ENCODE peak calls at places on chromosomes 11 and 22, in ten cellular contexts. One of them, this sample, is unnamed.

GRCh38 chr22:47586946-47587345 is 824.5 kb downstream of the TBC1D22A start:
- DNase-seq in gastrocnemius medialis: no peak
- DNase-seq in WERI-Rb-1: no peak
- DNase-seq in transverse colon: no peak
- DNase-seq in heart right ventricle: no peak
- DNase-seq in neural progenitor cell: no peak
- DNase-seq in GM23338: no peak
- DNase-seq in brain microvascular endothelial cell: no peak
- DNase-seq in fibroblast of pulmonary artery: no peak
- DNase-seq in Peyer's patch: no peak
- DNase-seq in this sample: no peak

GRCh38 chr11:84714316-84714780 is 912.8 kb downstream of the DLG2 start:
- DNase-seq in gastrocnemius medialis: peak
- DNase-seq in WERI-Rb-1: peak
- DNase-seq in transverse colon: peak
- DNase-seq in heart right ventricle: peak
- DNase-seq in neural progenitor cell: peak
- DNase-seq in GM23338: peak
- DNase-seq in brain microvascular endothelial cell: peak
- DNase-seq in fibroblast of pulmonary artery: peak
- DNase-seq in Peyer's patch: peak
- DNase-seq in this sample: peak

GRCh38 chr11:12704049-12704448 is 29.8 kb downstream of the TEAD1 start:
- DNase-seq in gastrocnemius medialis: no peak
- DNase-seq in WERI-Rb-1: no peak
- DNase-seq in transverse colon: no peak
- DNase-seq in heart right ventricle: no peak
- DNase-seq in neural progenitor cell: no peak
- DNase-seq in GM23338: no peak
- DNase-seq in brain microvascular endothelial cell: peak
- DNase-seq in fibroblast of pulmonary artery: peak
- DNase-seq in Peyer's patch: no peak
- DNase-seq in this sample: peak

GRCh38 chr11:102546923-102547471 is 16.4 kb upstream of the MMP7 start:
- DNase-seq in gastrocnemius medialis: no peak
- DNase-seq in WERI-Rb-1: no peak
- DNase-seq in transverse colon: no peak
- DNase-seq in heart right ventricle: no peak
- DNase-seq in neural progenitor cell: no peak
- DNase-seq in GM23338: no peak
- DNase-seq in brain microvascular endothelial cell: no peak
- DNase-seq in fibroblast of pulmonary artery: no peak
- DNase-seq in Peyer's patch: peak
- DNase-seq in this sample: no peak

GRCh38 chr11:130485983-130486970 is 37.8 kb downstream of the ADAMTS15 start:
- DNase-seq in gastrocnemius medialis: no peak
- DNase-seq in WERI-Rb-1: no peak
- DNase-seq in transverse colon: no peak
- DNase-seq in heart right ventricle: no peak
- DNase-seq in neural progenitor cell: no peak
- DNase-seq in GM23338: no peak
- DNase-seq in brain microvascular endothelial cell: no peak
- DNase-seq in fibroblast of pulmonary artery: no peak
- DNase-seq in Peyer's patch: no peak
- DNase-seq in this sample: no peak

GRCh38 chr11:92322225-92322624 is 97.6 kb downstream of the FAT3 start:
- DNase-seq in gastrocnemius medialis: no peak
- DNase-seq in WERI-Rb-1: no peak
- DNase-seq in transverse colon: no peak
- DNase-seq in heart right ventricle: no peak
- DNase-seq in neural progenitor cell: no peak
- DNase-seq in GM23338: no peak
- DNase-seq in brain microvascular endothelial cell: peak
- DNase-seq in fibroblast of pulmonary artery: peak
- DNase-seq in Peyer's patch: no peak
- DNase-seq in this sample: peak

GRCh38 chr11:67433536-67434394 is 3.7 kb downstream of the PTPRCAP start:
- DNase-seq in gastrocnemius medialis: no peak
- DNase-seq in WERI-Rb-1: no peak
- DNase-seq in transverse colon: no peak
- DNase-seq in heart right ventricle: no peak
- DNase-seq in neural progenitor cell: no peak
- DNase-seq in GM23338: no peak
- DNase-seq in brain microvascular endothelial cell: no peak
- DNase-seq in fibroblast of pulmonary artery: no peak
- DNase-seq in Peyer's patch: no peak
- DNase-seq in this sample: no peak

GRCh38 chr11:66133216-66133775 is 63.2 kb downstream of the PACS1 start:
- DNase-seq in gastrocnemius medialis: no peak
- DNase-seq in WERI-Rb-1: peak
- DNase-seq in transverse colon: no peak
- DNase-seq in heart right ventricle: no peak
- DNase-seq in neural progenitor cell: no peak
- DNase-seq in GM23338: no peak
- DNase-seq in brain microvascular endothelial cell: no peak
- DNase-seq in fibroblast of pulmonary artery: no peak
- DNase-seq in Peyer's patch: no peak
- DNase-seq in this sample: no peak

GRCh38 chr11:117874910-117875396 is 1.5 kb downstream of the FXYD6 start:
- DNase-seq in gastrocnemius medialis: no peak
- DNase-seq in WERI-Rb-1: no peak
- DNase-seq in transverse colon: no peak
- DNase-seq in heart right ventricle: no peak
- DNase-seq in neural progenitor cell: no peak
- DNase-seq in GM23338: no peak
- DNase-seq in brain microvascular endothelial cell: no peak
- DNase-seq in fibroblast of pulmonary artery: no peak
- DNase-seq in Peyer's patch: no peak
- DNase-seq in this sample: no peak

GRCh38 chr11:117877120-117877784 is 794 bp upstream of the FXYD6 start:
- DNase-seq in gastrocnemius medialis: no peak
- DNase-seq in WERI-Rb-1: peak
- DNase-seq in transverse colon: no peak
- DNase-seq in heart right ventricle: peak
- DNase-seq in neural progenitor cell: no peak
- DNase-seq in GM23338: peak
- DNase-seq in brain microvascular endothelial cell: no peak
- DNase-seq in fibroblast of pulmonary artery: no peak
- DNase-seq in Peyer's patch: no peak
- DNase-seq in this sample: no peak

GRCh38 chr11:117875397-117876048 is 935 bp downstream of the FXYD6 start:
- DNase-seq in gastrocnemius medialis: no peak
- DNase-seq in WERI-Rb-1: peak
- DNase-seq in transverse colon: no peak
- DNase-seq in heart right ventricle: no peak
- DNase-seq in neural progenitor cell: peak
- DNase-seq in GM23338: peak
- DNase-seq in brain microvascular endothelial cell: no peak
- DNase-seq in fibroblast of pulmonary artery: no peak
- DNase-seq in Peyer's patch: no peak
- DNase-seq in this sample: no peak

GRCh38 chr11:117876049-117876340 is 463 bp downstream of the FXYD6 start:
- DNase-seq in gastrocnemius medialis: no peak
- DNase-seq in WERI-Rb-1: no peak
- DNase-seq in transverse colon: no peak
- DNase-seq in heart right ventricle: no peak
- DNase-seq in neural progenitor cell: no peak
- DNase-seq in GM23338: no peak
- DNase-seq in brain microvascular endothelial cell: no peak
- DNase-seq in fibroblast of pulmonary artery: no peak
- DNase-seq in Peyer's patch: no peak
- DNase-seq in this sample: no peak

DNA sequence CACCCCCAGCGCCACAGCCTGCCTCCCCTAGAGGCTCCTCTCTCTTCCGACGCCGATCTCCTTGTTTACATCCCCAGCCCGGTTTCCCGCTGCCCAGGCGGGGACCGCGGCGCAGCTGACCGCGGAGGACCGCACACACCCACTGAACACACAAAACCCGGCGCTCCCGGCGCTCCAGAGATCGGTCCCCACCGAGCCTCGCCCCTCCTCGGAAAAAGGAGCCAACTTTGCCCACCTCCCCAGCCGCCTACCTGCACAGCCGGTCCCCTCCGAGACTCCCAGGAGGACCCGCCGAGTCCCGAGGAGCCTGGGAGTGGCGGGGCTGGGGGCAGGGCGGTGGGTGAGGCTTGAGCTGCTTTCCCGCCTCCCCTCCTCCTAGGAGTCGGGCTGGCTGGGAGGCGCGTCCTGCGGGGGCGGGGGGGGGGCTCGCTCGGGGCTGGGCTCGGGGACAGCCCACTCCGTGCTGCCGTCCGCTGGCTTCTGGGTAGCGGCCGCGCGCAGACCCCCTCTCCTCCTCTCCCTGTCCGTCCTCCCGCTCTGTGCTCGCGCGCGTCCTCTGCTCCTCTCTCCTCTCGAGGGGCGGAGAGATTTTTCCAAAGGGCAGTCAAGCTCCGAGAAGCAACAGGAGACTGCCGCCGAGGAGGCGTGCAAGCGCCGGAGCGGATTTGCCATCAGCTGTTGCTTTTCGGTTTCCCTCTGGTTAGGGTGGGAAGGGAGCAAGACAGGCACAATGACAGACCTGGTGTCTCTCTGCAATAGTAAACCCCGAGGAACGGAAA is at the start of gene FXYD6:
- DNase-seq in gastrocnemius medialis: no peak
- DNase-seq in WERI-Rb-1: peak
- DNase-seq in transverse colon: peak
- DNase-seq in heart right ventricle: peak
- DNase-seq in neural progenitor cell: peak
- DNase-seq in GM23338: peak
- DNase-seq in brain microvascular endothelial cell: no peak
- DNase-seq in fibroblast of pulmonary artery: no peak
- DNase-seq in Peyer's patch: no peak
- DNase-seq in this sample: peak
- H3K4me3 ChIP-seq in gastrocnemius medialis: peak
- H3K4me3 ChIP-seq in WERI-Rb-1: peak
- H3K4me3 ChIP-seq in transverse colon: peak
- H3K4me3 ChIP-seq in heart right ventricle: peak
- H3K4me3 ChIP-seq in neural progenitor cell: peak
- H3K4me3 ChIP-seq in GM23338: peak
- H3K4me3 ChIP-seq in brain microvascular endothelial cell: peak
- H3K4me3 ChIP-seq in fibroblast of pulmonary artery: no peak
- H3K4me3 ChIP-seq in Peyer's patch: peak
- H3K4me3 ChIP-seq in this sample: peak

GRCh38 chr22:40156001-40156516 is 21.7 kb upstream of the TNRC6B start:
- DNase-seq in gastrocnemius medialis: peak
- DNase-seq in WERI-Rb-1: no peak
- DNase-seq in transverse colon: peak
- DNase-seq in heart right ventricle: no peak
- DNase-seq in neural progenitor cell: no peak
- DNase-seq in GM23338: peak
- DNase-seq in brain microvascular endothelial cell: peak
- DNase-seq in fibroblast of pulmonary artery: peak
- DNase-seq in Peyer's patch: peak
- DNase-seq in this sample: peak
- TF ChIP-seq CTCF in gastrocnemius medialis: no peak
- TF ChIP-seq CTCF in WERI-Rb-1: peak
- TF ChIP-seq CTCF in transverse colon: no peak
- TF ChIP-seq CTCF in heart right ventricle: no peak
- TF ChIP-seq CTCF in neural progenitor cell: no peak
- TF ChIP-seq CTCF in GM23338: peak
- TF ChIP-seq CTCF in brain microvascular endothelial cell: peak
- TF ChIP-seq CTCF in fibroblast of pulmonary artery: peak
- TF ChIP-seq CTCF in Peyer's patch: peak
- TF ChIP-seq CTCF in this sample: peak

GRCh38 chr22:50674127-50674493 is 1.5 kb downstream of the SHANK3 start:
- DNase-seq in gastrocnemius medialis: no peak
- DNase-seq in WERI-Rb-1: no peak
- DNase-seq in transverse colon: no peak
- DNase-seq in heart right ventricle: no peak
- DNase-seq in neural progenitor cell: peak
- DNase-seq in GM23338: peak
- DNase-seq in brain microvascular endothelial cell: no peak
- DNase-seq in fibroblast of pulmonary artery: no peak
- DNase-seq in Peyer's patch: no peak
- DNase-seq in this sample: no peak

GRCh38 chr22:50672471-50673230 is at the start of gene SHANK3:
- DNase-seq in gastrocnemius medialis: peak
- DNase-seq in WERI-Rb-1: no peak
- DNase-seq in transverse colon: no peak
- DNase-seq in heart right ventricle: peak
- DNase-seq in neural progenitor cell: no peak
- DNase-seq in GM23338: peak
- DNase-seq in brain microvascular endothelial cell: no peak
- DNase-seq in fibroblast of pulmonary artery: no peak
- DNase-seq in Peyer's patch: peak
- DNase-seq in this sample: no peak

GRCh38 chr22:50674606-50675552 is 2.3 kb downstream of the SHANK3 start:
- DNase-seq in gastrocnemius medialis: no peak
- DNase-seq in WERI-Rb-1: peak
- DNase-seq in transverse colon: peak
- DNase-seq in heart right ventricle: no peak
- DNase-seq in neural progenitor cell: peak
- DNase-seq in GM23338: peak
- DNase-seq in brain microvascular endothelial cell: no peak
- DNase-seq in fibroblast of pulmonary artery: no peak
- DNase-seq in Peyer's patch: peak
- DNase-seq in this sample: no peak

GRCh38 chr22:50672041-50672440 is 582 bp upstream of the SHANK3 start:
- DNase-seq in gastrocnemius medialis: no peak
- DNase-seq in WERI-Rb-1: no peak
- DNase-seq in transverse colon: no peak
- DNase-seq in heart right ventricle: no peak
- DNase-seq in neural progenitor cell: no peak
- DNase-seq in GM23338: no peak
- DNase-seq in brain microvascular endothelial cell: no peak
- DNase-seq in fibroblast of pulmonary artery: no peak
- DNase-seq in Peyer's patch: no peak
- DNase-seq in this sample: no peak

GRCh38 chr22:50673231-50674126 is 856 bp downstream of the SHANK3 start:
- DNase-seq in gastrocnemius medialis: no peak
- DNase-seq in WERI-Rb-1: no peak
- DNase-seq in transverse colon: no peak
- DNase-seq in heart right ventricle: no peak
- DNase-seq in neural progenitor cell: peak
- DNase-seq in GM23338: peak
- DNase-seq in brain microvascular endothelial cell: no peak
- DNase-seq in fibroblast of pulmonary artery: no peak
- DNase-seq in Peyer's patch: peak
- DNase-seq in this sample: no peak
- H3K4me3 ChIP-seq in gastrocnemius medialis: peak
- H3K4me3 ChIP-seq in WERI-Rb-1: peak
- H3K4me3 ChIP-seq in transverse colon: peak
- H3K4me3 ChIP-seq in heart right ventricle: peak
- H3K4me3 ChIP-seq in neural progenitor cell: peak
- H3K4me3 ChIP-seq in GM23338: peak
- H3K4me3 ChIP-seq in brain microvascular endothelial cell: no peak
- H3K4me3 ChIP-seq in fibroblast of pulmonary artery: peak
- H3K4me3 ChIP-seq in Peyer's patch: peak
- H3K4me3 ChIP-seq in this sample: no peak

DNA sequence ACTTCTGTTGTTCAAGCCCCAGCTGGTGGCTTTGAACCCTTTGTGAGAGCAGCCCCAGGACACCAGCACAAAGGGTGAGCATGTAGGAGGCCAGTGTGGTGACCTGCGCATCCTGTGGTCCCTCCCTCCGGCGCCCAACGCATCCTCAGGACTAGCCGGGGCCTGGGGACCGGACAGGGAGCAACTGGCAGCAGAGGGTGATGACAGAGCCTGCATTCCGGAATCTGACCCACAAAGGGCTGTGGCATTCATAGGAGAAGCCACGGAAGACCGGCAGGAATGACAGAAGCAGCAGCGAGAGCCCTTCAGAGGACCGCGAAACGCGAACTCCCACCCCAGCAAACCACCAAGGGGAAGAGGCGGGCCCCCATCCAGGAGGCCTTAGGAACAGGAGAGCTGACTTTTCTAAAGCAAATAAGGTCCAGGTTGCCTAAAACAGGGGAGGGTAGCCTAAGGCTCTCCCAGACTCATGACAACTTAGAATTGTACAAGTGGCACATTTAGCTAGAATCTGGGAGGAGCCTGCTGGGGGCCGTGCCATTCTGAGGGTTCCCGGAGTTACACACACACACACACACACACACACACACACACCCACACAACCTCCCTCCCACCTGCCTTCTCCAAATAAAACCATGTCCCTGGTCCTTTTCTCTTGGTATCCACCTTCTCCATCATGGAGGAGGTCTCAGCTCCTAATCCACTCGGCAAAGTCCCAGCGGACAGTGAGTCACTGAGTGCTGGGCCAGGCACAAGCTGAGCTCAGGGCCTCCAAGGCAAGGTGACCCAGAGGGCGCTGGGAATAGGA is 232.7 kb downstream of the CTTN start:
- DNase-seq in gastrocnemius medialis: no peak
- DNase-seq in WERI-Rb-1: no peak
- DNase-seq in transverse colon: no peak
- DNase-seq in heart right ventricle: no peak
- DNase-seq in neural progenitor cell: no peak
- DNase-seq in GM23338: no peak
- DNase-seq in brain microvascular endothelial cell: no peak
- DNase-seq in fibroblast of pulmonary artery: no peak
- DNase-seq in Peyer's patch: no peak
- DNase-seq in this sample: no peak
- TF ChIP-seq CTCF in gastrocnemius medialis: no peak
- TF ChIP-seq CTCF in WERI-Rb-1: no peak
- TF ChIP-seq CTCF in transverse colon: no peak
- TF ChIP-seq CTCF in heart right ventricle: no peak
- TF ChIP-seq CTCF in neural progenitor cell: no peak
- TF ChIP-seq CTCF in GM23338: no peak
- TF ChIP-seq CTCF in brain microvascular endothelial cell: no peak
- TF ChIP-seq CTCF in fibroblast of pulmonary artery: no peak
- TF ChIP-seq CTCF in Peyer's patch: no peak
- TF ChIP-seq CTCF in this sample: no peak